ENCODE peak calls at places on chromosomes 6 and 20, in six cellular contexts. N, H, X, C, V and F are unnamed samples.

GRCh38 chr20:796916-797315 is 28.6 kb upstream of the SLC52A3 start:
- DNase-seq in N (no peak), H (no peak), X (no peak), C (no peak), V (no peak), F (no peak)

GRCh38 chr6:119350202-119351004 is 842 bp upstream of the MAN1A1 start:
- DNase-seq in N (peak; percentile 3), H (peak; percentile 73), X (peak; percentile 88), C (peak; percentile 67), V (no peak), F (no peak)

GRCh38 chr20:54067606-54068174 is 2.7 kb downstream of the BCAS1 start:
- DNase-seq in N (peak; percentile 93), H (peak; percentile 76), X (no peak), C (no peak), V (no peak), F (no peak)

GRCh38 chr20:49349678-49350077 is 71.8 kb upstream of the ZNFX1 start:
- DNase-seq in N (no peak), H (no peak), X (no peak), C (no peak), V (no peak), F (peak; percentile 56)

GRCh38 chr6:127146935-127147334 is 28.5 kb downstream of the RSPO3 start:
- DNase-seq in N (peak; percentile 1), H (peak; percentile 99), X (peak; percentile 80), C (peak; percentile 82), V (no peak), F (no peak)

GRCh38 chr6:109308018-109308492 is 74.2 kb downstream of the CD164 start:
- DNase-seq in N (no peak), H (peak; percentile 51), X (peak; percentile 69), C (peak; percentile 63), V (peak; percentile 87), F (peak; percentile 77)

GRCh38 chr6:153553627-153554026 is 422.5 kb upstream of the RGS17 start:
- DNase-seq in N (no peak), H (no peak), X (peak; percentile 43), C (no peak), V (no peak), F (no peak)

GRCh38 chr20:18750735-18751134 is 62.8 kb upstream of the SCP2D1 start:
- DNase-seq in N (no peak), H (no peak), X (no peak), C (no peak), V (no peak), F (no peak)

GRCh38 chr6:143878272-143878760 is 14.0 kb downstream of the ZC2HC1B start:
- DNase-seq in N (no peak), H (no peak), X (no peak), C (no peak), V (no peak), F (no peak)

GRCh38 chr20:32440758-32441078 is 82.6 kb downstream of the ASXL1 start:
- DNase-seq in N (no peak), H (no peak), X (no peak), C (no peak), V (no peak), F (no peak)

GRCh38 chr6:20118877-20119276 is 93.4 kb downstream of the MBOAT1 start:
- DNase-seq in N (no peak), H (no peak), X (no peak), C (no peak), V (no peak), F (no peak)

GRCh38 chr6:134351615-134352474 is 33.9 kb upstream of the SGK1 start:
- DNase-seq in N (no peak), H (no peak), X (peak; percentile 34), C (peak; percentile 33), V (no peak), F (no peak)

GRCh38 chr20:60584221-60584620 is 626.0 kb downstream of the CDH26 start:
- DNase-seq in N (no peak), H (no peak), X (no peak), C (no peak), V (no peak), F (no peak)

GRCh38 chr6:388202-388903 is 3.2 kb upstream of the IRF4 start:
- DNase-seq in N (no peak), H (no peak), X (no peak), C (no peak), V (no peak), F (no peak)

GRCh38 chr6:10659697-10660348 is 34.6 kb downstream of the C6orf52 start:
- DNase-seq in N (no peak), H (no peak), X (peak; percentile 52), C (no peak), V (no peak), F (peak; percentile 44)

GRCh38 chr6:123434186-123434585 is 202.6 kb downstream of the TRDN start:
- DNase-seq in N (no peak), H (no peak), X (no peak), C (no peak), V (no peak), F (no peak)

GRCh38 chr20:49888341-49889244 is 26.7 kb downstream of the SPATA2 start:
- DNase-seq in N (peak; percentile 79), H (peak; percentile 49), X (peak; percentile 62), C (peak; percentile 56), V (no peak), F (no peak)

GRCh38 chr6:154757352-154758095 is 24.3 kb downstream of the SCAF8 start:
- DNase-seq in N (no peak), H (no peak), X (peak; percentile 28), C (no peak), V (no peak), F (no peak)

DNA sequence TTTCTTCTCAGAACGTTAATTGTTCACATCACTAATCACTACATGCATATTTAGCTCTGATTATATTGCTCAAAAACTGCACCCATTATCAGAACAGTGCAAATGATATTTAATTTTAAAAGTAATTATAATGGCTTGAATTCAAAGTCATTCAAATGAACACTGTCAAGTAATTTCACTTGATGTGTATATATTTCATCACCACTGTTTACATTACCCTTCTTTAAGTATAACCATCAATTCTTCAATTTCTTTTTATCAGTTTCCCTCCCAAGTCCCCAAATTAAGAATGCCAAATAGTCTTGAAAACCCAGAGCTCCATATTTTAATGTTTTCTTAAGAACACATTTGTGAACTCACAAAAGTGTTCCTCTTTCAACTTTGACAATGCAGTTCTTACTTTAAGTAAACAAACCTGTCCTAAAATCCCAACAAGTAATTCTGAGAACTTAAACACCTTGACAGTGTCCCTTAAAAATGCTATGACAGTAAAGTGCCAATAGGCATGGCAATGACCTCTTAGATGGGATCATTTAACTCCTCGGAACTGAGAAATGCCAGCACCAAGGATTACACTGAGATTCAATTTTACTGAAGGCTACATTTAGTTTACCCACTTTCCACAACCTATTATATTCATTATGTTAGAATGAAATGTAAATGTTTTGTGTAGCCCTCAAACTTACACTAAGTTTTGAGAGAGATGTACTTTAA is 16.7 kb upstream of the SNX14 start:
- DNase-seq in N (no peak), H (no peak), X (no peak), C (no peak), V (no peak), F (no peak)
- H3K36me3 ChIP-seq in N (peaks cover 31% of the 10 kb centered on the region), H (peaks cover 3% of the 10 kb centered on the region), X (peaks cover 5% of the 10 kb centered on the region), C (peaks cover 28% of the 10 kb centered on the region), V (peaks cover 26% of the 10 kb centered on the region), F (peaks cover 96% of the 10 kb centered on the region)

GRCh38 chr6:170291271-170292110 is 613 bp upstream of the DLL1 start:
- DNase-seq in N (no peak), H (no peak), X (no peak), C (no peak), V (no peak), F (peak; percentile 69)

GRCh38 chr6:170293411-170293844 is 2.5 kb upstream of the DLL1 start:
- DNase-seq in N (no peak), H (no peak), X (no peak), C (no peak), V (no peak), F (no peak)

GRCh38 chr6:170292111-170292777 is 1.4 kb upstream of the DLL1 start:
- DNase-seq in N (no peak), H (no peak), X (no peak), C (no peak), V (no peak), F (no peak)

GRCh38 chr6:170293881-170294755 is 3.2 kb upstream of the DLL1 start:
- DNase-seq in N (no peak), H (no peak), X (no peak), C (no peak), V (no peak), F (no peak)

DNA sequence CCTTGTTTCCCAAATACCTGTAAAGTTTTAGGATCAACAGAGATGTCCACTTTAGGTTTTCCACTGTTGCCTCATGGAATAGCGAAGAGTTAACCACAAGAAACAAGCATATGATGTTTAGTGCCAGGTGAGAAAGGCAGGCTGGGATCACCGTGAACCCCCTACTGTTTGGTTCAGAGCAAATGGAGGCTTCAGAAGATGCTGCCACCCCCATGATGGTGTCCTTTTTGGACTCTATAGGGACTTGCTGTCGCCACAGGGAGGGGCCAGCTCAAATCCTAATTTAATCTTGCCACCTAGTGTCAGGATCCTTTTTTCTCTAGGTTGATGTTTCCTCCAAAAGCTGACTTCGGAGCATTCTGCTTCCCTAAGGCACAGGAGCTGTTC is 1.9 kb upstream of the DLL1 start:
- DNase-seq in N (no peak), H (no peak), X (no peak), C (no peak), V (no peak), F (no peak)
- H3K4me3 ChIP-seq in N (no peak overlapping the region), H (no peak overlapping the region), X (peak overlapping the region; percentile 75), C (no peak overlapping the region), V (peak overlapping the region; percentile 22), F (no peak overlapping the region)

GRCh38 chr6:122426597-122426996 is 27.1 kb downstream of the HSF2 start:
- DNase-seq in N (no peak), H (no peak), X (peak; percentile 44), C (peak; percentile 8), V (no peak), F (no peak)
- H3K36me3 ChIP-seq in N (peaks cover 32% of the 10 kb centered on the region), H (peaks cover 2% of the 10 kb centered on the region), X (no peaks in the 10 kb centered on the region), C (peaks cover 6% of the 10 kb centered on the region), V (no peaks in the 10 kb centered on the region), F (peaks cover 3% of the 10 kb centered on the region)

GRCh38 chr6:25876203-25876602 is 2.2 kb upstream of the SLC17A3 start:
- DNase-seq in N (no peak), H (no peak), X (no peak), C (no peak), V (no peak), F (no peak)
- H3K4me3 ChIP-seq in N (no peak overlapping the region), H (no peak overlapping the region), X (no peak overlapping the region), C (no peak overlapping the region), V (no peak overlapping the region), F (no peak overlapping the region)